ENCODE peak calls at places on chromosomes 3 and 15, in four cellular contexts. F is heart right ventricle, W is PC-3, S is fibroblast of lung. J is an unnamed sample.

GRCh38 chr15:82047493-82048446 is 2.0 kb upstream of the MEX3B start:
- DNase-seq in W (no peak), S (peak), F (peak), J (no peak)

GRCh38 chr3:10365791-10366190 is 44.9 kb upstream of the SEC13 start:
- DNase-seq in W (no peak), F (no peak), S (peak), J (no peak)

GRCh38 chr3:76044601-76045600 is 259.6 kb upstream of the ZNF717 start:
- DNase-seq in S (peak), W (peak), F (no peak), J (no peak)

GRCh38 chr3:38016410-38016809 is 13.0 kb downstream of the PLCD1 start:
- DNase-seq in W (no peak), F (no peak), S (no peak), J (no peak)

GRCh38 chr3:183554377-183554776 is 1.1 kb downstream of the KLHL6 start:
- DNase-seq in S (no peak), W (no peak), F (no peak), J (no peak)

GRCh38 chr3:60309539-60310268 is 941.5 kb downstream of the FHIT start:
- DNase-seq in F (no peak), S (no peak), W (no peak), J (no peak)

GRCh38 chr15:74201656-74202420 is 749 bp downstream of the STRA6 start:
- DNase-seq in F (no peak), S (no peak), W (peak), J (no peak)

GRCh38 chr3:107366766-107367165 is 10.5 kb upstream of the CCDC54 start:
- DNase-seq in F (no peak), S (no peak), W (peak), J (no peak)

GRCh38 chr15:99749386-99749785 is 16.1 kb upstream of the LYSMD4 start:
- DNase-seq in W (peak), S (no peak), F (no peak), J (no peak)

GRCh38 chr15:92316586-92317295 is 76.9 kb upstream of the ST8SIA2 start:
- DNase-seq in S (no peak), W (no peak), F (no peak), J (no peak)

GRCh38 chr3:158109804-158110657 is at the start of gene RSRC1:
- DNase-seq in W (peak), S (peak), F (peak), J (peak)

GRCh38 chr3:56596441-56596840 is 39.5 kb downstream of the CCDC66 start:
- DNase-seq in W (no peak), F (no peak), S (no peak), J (no peak)

GRCh38 chr15:78930577-78931388 is 14.1 kb downstream of the CTSH start:
- DNase-seq in F (no peak), S (peak), W (peak), J (no peak)

GRCh38 chr15:96183927-96184266 is 146.6 kb upstream of the NR2F2 start:
- DNase-seq in F (no peak), W (no peak), S (no peak), J (no peak)

GRCh38 chr15:64536244-64536836 is 76.0 kb downstream of the ZNF609 start:
- DNase-seq in W (peak), F (no peak), S (peak), J (no peak)

GRCh38 chr15:40244961-40245523 is 6.2 kb downstream of the PAK6 start:
- DNase-seq in S (no peak), F (no peak), W (peak), J (no peak)

GRCh38 chr3:36362216-36362615 is 18.1 kb upstream of the STAC start:
- DNase-seq in F (no peak), S (no peak), W (no peak), J (no peak)

GRCh38 chr3:187002915-187003314 is 72.6 kb downstream of the ST6GAL1 start:
- DNase-seq in F (no peak), W (no peak), S (no peak), J (no peak)

GRCh38 chr3:115790759-115791158 is 167.4 kb downstream of the GAP43 start:
- DNase-seq in W (peak), F (no peak), S (peak), J (no peak)

GRCh38 chr3:36697397-36698001 is 66.9 kb downstream of the DCLK3 start:
- DNase-seq in F (no peak), S (no peak), W (peak), J (no peak)

GRCh38 chr15:99708563-99708962 is 24.7 kb downstream of the LYSMD4 start:
- DNase-seq in S (peak), F (peak), W (peak), J (peak)

GRCh38 chr15:78620021-78620838 is 566 bp downstream of the CHRNA3 start:
- DNase-seq in F (no peak), W (no peak), S (no peak), J (no peak)

GRCh38 chr3:195612075-195612800 is 28.5 kb upstream of the APOD start:
- DNase-seq in W (no peak), F (no peak), S (no peak), J (no peak)

GRCh38 chr15:58223432-58223831 is 85.3 kb downstream of the AQP9 start:
- DNase-seq in W (no peak), F (no peak), S (no peak), J (no peak)

GRCh38 chr15:68488966-68489365 is 57.0 kb upstream of the ITGA11 start:
- DNase-seq in W (no peak), S (no peak), F (no peak), J (no peak)

GRCh38 chr3:124928333-124929202 is 6.0 kb downstream of the MUC13 start:
- DNase-seq in W (peak), F (peak), S (peak), J (peak)

GRCh38 chr3:197168606-197169005 is 129.8 kb downstream of the DLG1 start:
- DNase-seq in W (no peak), S (peak), F (no peak), J (no peak)

GRCh38 chr3:9508781-9509180 is 44.8 kb downstream of the LHFPL4 start:
- DNase-seq in W (no peak), F (no peak), S (no peak), J (no peak)

DNA sequence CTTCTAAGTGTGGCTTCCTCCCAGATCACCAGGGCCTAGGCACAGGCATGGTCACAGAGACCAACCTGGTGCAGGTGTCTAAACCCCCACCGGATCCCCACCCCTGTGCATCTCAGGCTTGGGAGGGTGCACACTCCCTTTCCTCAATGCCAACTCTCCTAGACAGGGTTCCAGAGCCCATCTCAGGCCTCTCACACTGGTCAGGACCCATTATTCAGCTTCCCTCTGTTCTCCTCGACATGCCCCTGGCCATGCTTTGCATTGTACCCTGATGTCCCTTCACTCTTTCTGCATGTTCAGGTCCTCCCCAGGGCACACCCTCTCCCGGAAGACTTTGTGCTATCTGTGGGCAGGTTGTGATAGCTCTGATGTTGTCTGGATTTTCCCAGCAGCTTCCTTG is 23.5 kb downstream of the FGD5 start:
- DNase-seq in W (no peak), F (no peak), S (no peak), J (no peak)
- TF ChIP-seq CTCF in W (no peak), F (no peak), S (no peak), J (no peak)

DNA sequence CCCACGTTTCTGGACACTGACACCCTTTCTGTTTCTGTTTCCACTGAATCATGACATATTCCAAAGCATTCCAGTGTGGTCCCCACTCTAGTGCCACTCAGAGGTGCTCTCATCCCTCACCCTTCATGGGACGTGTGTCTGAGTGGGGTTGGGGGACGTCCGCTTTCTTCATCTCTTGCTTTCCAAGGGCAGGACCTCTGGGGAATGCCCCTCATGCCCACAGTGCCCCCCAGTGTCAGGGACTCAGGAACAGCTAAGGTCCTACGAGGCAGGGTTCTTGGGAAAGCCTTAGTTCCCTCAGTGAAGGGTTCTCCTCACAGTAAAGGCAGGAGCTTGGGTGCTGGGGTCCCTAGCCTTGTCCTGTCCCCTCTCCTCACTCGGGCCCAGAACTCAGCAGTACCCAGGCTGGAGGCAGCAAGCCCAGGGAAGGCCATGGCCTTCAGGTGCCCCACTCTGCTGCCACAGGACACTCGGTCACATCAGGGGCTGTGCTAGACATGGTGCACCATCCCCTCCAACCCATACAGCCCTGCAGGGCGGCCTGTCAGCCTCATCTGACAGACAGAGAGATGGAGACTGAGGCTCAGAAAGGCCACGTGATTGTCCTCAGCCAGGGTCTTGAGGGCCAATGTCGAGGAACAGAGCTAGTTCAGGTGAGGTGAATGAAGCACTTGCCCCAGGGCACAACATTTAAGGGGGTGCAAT is 261.0 kb downstream of the TLE3 start:
- DNase-seq in W (no peak), S (no peak), F (no peak), J (no peak)
- TF ChIP-seq CTCF in W (no peak), S (no peak), F (no peak), J (no peak)

GRCh38 chr3:51719413-51720025 is 12.7 kb downstream of the GRM2 start:
- DNase-seq in W (no peak), S (no peak), F (no peak), J (no peak)
- TF ChIP-seq CTCF in W (peak), S (peak), F (no peak), J (peak)

DNA sequence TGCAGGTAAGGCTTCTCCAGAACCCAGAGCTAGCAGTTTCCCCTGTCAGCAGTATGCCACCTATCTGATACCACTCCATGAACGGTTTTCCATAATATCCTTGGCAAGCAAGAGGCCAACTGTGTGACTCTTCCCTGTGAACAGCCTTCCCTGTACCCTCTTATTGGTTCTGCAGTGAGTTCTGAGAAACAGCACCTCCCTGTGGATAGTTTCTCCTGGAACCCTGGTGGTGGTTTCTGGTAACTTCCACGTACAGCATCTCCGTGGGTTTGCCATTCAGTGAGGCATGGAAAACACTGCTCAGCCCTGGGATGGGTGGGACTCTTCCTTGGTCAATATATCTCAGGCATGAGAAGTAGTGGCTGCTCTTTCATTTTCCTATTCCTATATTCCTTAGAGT is 19.4 kb upstream of the SERPINI2 start:
- DNase-seq in S (no peak), W (peak), F (no peak), J (no peak)
- TF ChIP-seq CTCF in S (no peak), W (peak), F (no peak), J (no peak)